ENCODE peak calls at places on chromosomes 1 and 21, in eight cellular contexts. I is aorta; D is naive thymus-derived CD8-positive, alpha-beta T cell; C is effector memory CD8-positive, alpha-beta T cell; W is stimulated activated naive CD8-positive, alpha-beta T cell treated with anti-CD3 and anti-CD28 coated beads, Interleukin-15, amount 100 ng/mL, for 72 hours; L is upper lobe of left lung; R is central memory CD8-positive, alpha-beta T cell; X is body of pancreas. A is an unnamed sample.

GRCh38 chr1:212664409-212665199 is 35.0 kb downstream of the BATF3 start:
- ATAC-seq in R (no peak), W (no peak), D (no peak), L (no peak), I (no peak), X (no peak), C (no peak), A (no peak)

GRCh38 chr1:117859901-117860300 is 69.5 kb downstream of the GDAP2 start:
- ATAC-seq in C (no peak), R (no peak), W (no peak), I (no peak), D (no peak), L (no peak), X (no peak), A (no peak)

GRCh38 chr1:86515597-86515996 is 31.3 kb upstream of the CLCA4 start:
- ATAC-seq in L (no peak), I (no peak), D (no peak), W (no peak), C (no peak), X (no peak), R (no peak), A (peak)

GRCh38 chr1:89068291-89068690 is 3.3 kb upstream of the GBP1 start:
- ATAC-seq in I (no peak), R (no peak), W (no peak), D (no peak), X (no peak), C (no peak), L (no peak), A (no peak)

GRCh38 chr1:227033880-227034279 is 93.8 kb downstream of the COQ8A start:
- ATAC-seq in I (no peak), C (no peak), W (no peak), R (no peak), X (no peak), D (no peak), L (no peak), A (no peak)

GRCh38 chr1:83901547-83902155 is 97.3 kb downstream of the TTLL7 start:
- ATAC-seq in D (no peak), I (no peak), L (peak), X (peak), C (no peak), R (no peak), W (no peak), A (peak)

GRCh38 chr1:21251773-21252471 is 38.3 kb downstream of the ECE1 start:
- ATAC-seq in D (no peak), C (no peak), L (peak), R (no peak), W (peak), X (peak), I (peak), A (peak)

GRCh38 chr1:169133801-169134558 is 27.5 kb downstream of the ATP1B1 start:
- ATAC-seq in L (no peak), C (no peak), X (peak), W (no peak), R (no peak), I (no peak), D (no peak), A (peak)

GRCh38 chr1:13908128-13908527 is 208.1 kb downstream of the PRDM2 start:
- ATAC-seq in L (no peak), R (no peak), W (no peak), I (no peak), D (no peak), X (no peak), C (no peak), A (no peak)

GRCh38 chr1:202586018-202586821 is 124.0 kb downstream of the SYT2 start:
- ATAC-seq in X (no peak), L (no peak), W (no peak), R (no peak), D (no peak), C (no peak), I (no peak), A (peak)

GRCh38 chr1:112997781-112998180 is 41.8 kb upstream of the SLC16A1 start:
- ATAC-seq in X (no peak), L (no peak), W (no peak), D (no peak), R (no peak), C (no peak), I (peak), A (no peak)

GRCh38 chr21:46355161-46356004 is 31.4 kb downstream of the PCNT start:
- ATAC-seq in I (no peak), L (no peak), X (no peak), D (peak), R (peak), C (peak), W (peak), A (no peak)

GRCh38 chr1:183528577-183528976 is 56.3 kb downstream of the SMG7 start:
- ATAC-seq in X (no peak), W (no peak), C (no peak), R (no peak), D (no peak), L (no peak), I (no peak), A (no peak)

GRCh38 chr1:90721210-90722194 is 4.4 kb upstream of the BARHL2 start:
- ATAC-seq in I (no peak), L (peak), D (no peak), C (peak), X (peak), R (no peak), W (peak), A (peak)